ENCODE peak calls at places on chromosome 19, in six cellular contexts. One of them, this sample, is unnamed.

GRCh38 chr19:19402656-19403372 is 2.7 kb upstream of the GATAD2A start:
- DNase-seq in Caco-2: no peak
- DNase-seq in skeletal muscle cell: no peak
- DNase-seq in breast epithelium: no peak
- DNase-seq in tibial nerve: no peak
- DNase-seq in left ventricle myocardium inferior: no peak
- DNase-seq in this sample: no peak

GRCh38 chr19:39030854-39031367 is 1.4 kb downstream of the FBXO27 start:
- DNase-seq in Caco-2: no peak
- DNase-seq in skeletal muscle cell: no peak
- DNase-seq in breast epithelium: no peak
- DNase-seq in tibial nerve: no peak
- DNase-seq in left ventricle myocardium inferior: no peak
- DNase-seq in this sample: no peak

GRCh38 chr19:47124937-47125668 is 5.5 kb upstream of the SAE1 start:
- DNase-seq in Caco-2: peak; percentile 66
- DNase-seq in skeletal muscle cell: no peak
- DNase-seq in breast epithelium: no peak
- DNase-seq in tibial nerve: no peak
- DNase-seq in left ventricle myocardium inferior: no peak
- DNase-seq in this sample: no peak

GRCh38 chr19:11931051-11931450 is 6.1 kb downstream of the ZNF700 start:
- DNase-seq in Caco-2: no peak
- DNase-seq in skeletal muscle cell: no peak
- DNase-seq in breast epithelium: no peak
- DNase-seq in tibial nerve: peak; percentile 16
- DNase-seq in left ventricle myocardium inferior: no peak
- DNase-seq in this sample: no peak

GRCh38 chr19:17073869-17074627 is 1.2 kb downstream of the HAUS8 start:
- DNase-seq in Caco-2: no peak
- DNase-seq in skeletal muscle cell: no peak
- DNase-seq in breast epithelium: no peak
- DNase-seq in tibial nerve: no peak
- DNase-seq in left ventricle myocardium inferior: no peak
- DNase-seq in this sample: no peak

GRCh38 chr19:17103177-17103576 is 27.6 kb downstream of the MYO9B start:
- DNase-seq in Caco-2: no peak
- DNase-seq in skeletal muscle cell: no peak
- DNase-seq in breast epithelium: no peak
- DNase-seq in tibial nerve: no peak
- DNase-seq in left ventricle myocardium inferior: no peak
- DNase-seq in this sample: no peak

GRCh38 chr19:8526345-8527062 is 12.5 kb upstream of the ZNF414 start:
- DNase-seq in Caco-2: peak; percentile 94
- DNase-seq in skeletal muscle cell: peak; percentile 66
- DNase-seq in breast epithelium: peak; percentile 94
- DNase-seq in tibial nerve: peak; percentile 91
- DNase-seq in left ventricle myocardium inferior: peak; percentile 90
- DNase-seq in this sample: peak; percentile 90

GRCh38 chr19:6611441-6611852 is 20.5 kb upstream of the CD70 start:
- DNase-seq in Caco-2: no peak
- DNase-seq in skeletal muscle cell: peak; percentile 26
- DNase-seq in breast epithelium: no peak
- DNase-seq in tibial nerve: no peak
- DNase-seq in left ventricle myocardium inferior: no peak
- DNase-seq in this sample: no peak

GRCh38 chr19:51064534-51065220 is at the start of gene KLK13:
- DNase-seq in Caco-2: no peak
- DNase-seq in skeletal muscle cell: no peak
- DNase-seq in breast epithelium: no peak
- DNase-seq in tibial nerve: no peak
- DNase-seq in left ventricle myocardium inferior: peak; percentile 34
- DNase-seq in this sample: no peak

DNA sequence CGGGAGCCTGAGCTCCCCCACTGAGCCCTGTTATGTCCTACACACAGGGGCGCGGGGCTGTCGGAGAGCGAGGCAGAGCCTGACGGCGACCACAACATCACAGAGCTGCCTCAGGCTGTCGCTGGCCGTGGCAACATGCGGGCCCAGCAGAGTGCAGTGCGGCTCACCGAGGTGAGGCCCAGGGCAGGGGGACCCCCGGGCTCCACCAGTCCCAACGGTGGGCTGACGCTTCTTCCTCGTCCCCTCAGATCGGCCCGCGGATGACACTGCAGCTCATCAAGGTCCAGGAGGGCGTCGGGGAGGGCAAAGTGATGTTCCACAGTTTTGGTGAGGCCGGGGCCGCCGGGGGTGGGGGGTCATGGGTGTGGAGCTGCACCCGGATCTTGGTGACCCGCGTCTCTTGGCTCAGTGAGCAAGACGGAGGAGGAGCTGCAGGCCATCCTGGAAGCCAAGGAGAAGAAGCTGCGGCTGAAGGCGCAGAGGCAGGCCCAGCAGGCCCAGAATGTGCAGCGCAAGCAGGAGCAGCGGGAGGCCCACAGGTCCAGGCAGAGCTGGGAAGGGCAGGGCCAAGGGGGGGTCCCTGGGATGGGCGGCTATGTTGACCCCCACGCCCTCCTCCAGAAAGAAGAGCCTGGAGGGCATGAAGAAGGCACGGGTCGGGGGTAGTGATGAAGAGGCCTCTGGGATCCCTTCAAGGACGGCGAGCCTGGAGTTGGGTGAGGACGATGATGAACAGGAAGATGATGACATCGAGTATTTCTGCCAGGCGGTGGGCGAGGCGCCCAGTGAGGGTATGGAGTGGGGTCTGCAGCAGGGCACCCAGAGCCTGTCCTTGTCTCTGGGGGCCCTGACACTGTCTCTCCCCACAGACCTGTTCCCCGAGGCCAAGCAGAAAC is 1.2 kb upstream of the P2RY11 start:
- DNase-seq in Caco-2: no peak
- DNase-seq in skeletal muscle cell: no peak
- DNase-seq in breast epithelium: no peak
- DNase-seq in tibial nerve: no peak
- DNase-seq in left ventricle myocardium inferior: no peak
- DNase-seq in this sample: no peak
- H3K4me3 ChIP-seq in Caco-2: no peak overlapping the region
- H3K4me3 ChIP-seq in skeletal muscle cell: no peak overlapping the region
- H3K4me3 ChIP-seq in breast epithelium: no peak overlapping the region
- H3K4me3 ChIP-seq in tibial nerve: no peak overlapping the region
- H3K4me3 ChIP-seq in left ventricle myocardium inferior: no peak overlapping the region
- H3K4me3 ChIP-seq in this sample: no peak overlapping the region

GRCh38 chr19:53193534-53194222 is 520 bp upstream of the ZNF665 start:
- DNase-seq in Caco-2: no peak
- DNase-seq in skeletal muscle cell: no peak
- DNase-seq in breast epithelium: no peak
- DNase-seq in tibial nerve: no peak
- DNase-seq in left ventricle myocardium inferior: no peak
- DNase-seq in this sample: no peak
- H3K4me3 ChIP-seq in Caco-2: peak overlapping the region; percentile 55
- H3K4me3 ChIP-seq in skeletal muscle cell: peak overlapping the region; percentile 38
- H3K4me3 ChIP-seq in breast epithelium: peak overlapping the region; percentile 80
- H3K4me3 ChIP-seq in tibial nerve: peak overlapping the region; percentile 36
- H3K4me3 ChIP-seq in left ventricle myocardium inferior: peak overlapping the region; percentile 89
- H3K4me3 ChIP-seq in this sample: peak overlapping the region; percentile 94

DNA sequence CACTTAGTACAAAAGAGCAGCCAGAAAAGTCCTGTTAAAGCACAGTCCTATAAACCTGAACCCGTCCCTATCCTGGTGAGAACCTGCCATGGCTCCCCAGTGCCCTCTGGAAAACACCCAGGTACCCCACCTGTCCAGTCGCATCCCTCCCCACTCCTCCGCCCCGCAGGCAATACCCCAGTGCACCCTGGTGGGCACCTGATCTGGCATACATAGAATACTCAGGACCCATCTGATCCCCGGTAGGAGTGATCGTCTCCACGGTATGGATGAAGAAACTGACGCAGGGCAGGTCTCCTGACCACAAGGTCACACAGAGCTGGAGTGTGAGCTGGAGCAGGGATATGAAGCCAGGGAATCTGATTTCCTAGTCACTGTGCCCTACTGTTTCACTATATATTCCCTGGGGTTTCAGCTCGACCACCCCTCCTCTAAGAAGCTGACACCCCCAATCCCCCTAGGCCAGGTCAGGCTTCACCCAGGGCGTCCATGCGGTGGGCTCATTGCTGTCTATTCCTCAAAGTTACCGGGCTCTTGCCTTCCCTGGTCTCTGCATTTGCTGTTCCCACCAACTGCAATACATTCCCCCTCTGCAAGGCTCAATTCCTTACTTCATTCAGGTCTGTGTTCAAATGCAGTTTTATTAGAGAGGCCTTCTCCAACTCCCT is 12.6 kb downstream of the FBXO46 start:
- DNase-seq in Caco-2: peak; percentile 48
- DNase-seq in skeletal muscle cell: no peak
- DNase-seq in breast epithelium: no peak
- DNase-seq in tibial nerve: no peak
- DNase-seq in left ventricle myocardium inferior: no peak
- DNase-seq in this sample: peak; percentile 81
- H3K4me3 ChIP-seq in Caco-2: peak overlapping the region; percentile 36
- H3K4me3 ChIP-seq in skeletal muscle cell: peak overlapping the region; percentile 92
- H3K4me3 ChIP-seq in breast epithelium: peak overlapping the region; percentile 84
- H3K4me3 ChIP-seq in tibial nerve: peak overlapping the region; percentile 75
- H3K4me3 ChIP-seq in left ventricle myocardium inferior: peak overlapping the region; percentile 75
- H3K4me3 ChIP-seq in this sample: peak overlapping the region; percentile 70

GRCh38 chr19:21841081-21841783 is 5.2 kb upstream of the ZNF43 start:
- DNase-seq in Caco-2: no peak
- DNase-seq in skeletal muscle cell: no peak
- DNase-seq in breast epithelium: no peak
- DNase-seq in tibial nerve: no peak
- DNase-seq in left ventricle myocardium inferior: no peak
- DNase-seq in this sample: no peak

GRCh38 chr19:21843081-21843480 is 7.1 kb upstream of the ZNF43 start:
- DNase-seq in Caco-2: no peak
- DNase-seq in skeletal muscle cell: no peak
- DNase-seq in breast epithelium: no peak
- DNase-seq in tibial nerve: no peak
- DNase-seq in left ventricle myocardium inferior: no peak
- DNase-seq in this sample: no peak

GRCh38 chr19:21838646-21839045 is 2.7 kb upstream of the ZNF43 start:
- DNase-seq in Caco-2: no peak
- DNase-seq in skeletal muscle cell: no peak
- DNase-seq in breast epithelium: no peak
- DNase-seq in tibial nerve: no peak
- DNase-seq in left ventricle myocardium inferior: no peak
- DNase-seq in this sample: no peak

GRCh38 chr19:21839966-21840365 is 4.0 kb upstream of the ZNF43 start:
- DNase-seq in Caco-2: no peak
- DNase-seq in skeletal muscle cell: no peak
- DNase-seq in breast epithelium: no peak
- DNase-seq in tibial nerve: no peak
- DNase-seq in left ventricle myocardium inferior: no peak
- DNase-seq in this sample: no peak

DNA sequence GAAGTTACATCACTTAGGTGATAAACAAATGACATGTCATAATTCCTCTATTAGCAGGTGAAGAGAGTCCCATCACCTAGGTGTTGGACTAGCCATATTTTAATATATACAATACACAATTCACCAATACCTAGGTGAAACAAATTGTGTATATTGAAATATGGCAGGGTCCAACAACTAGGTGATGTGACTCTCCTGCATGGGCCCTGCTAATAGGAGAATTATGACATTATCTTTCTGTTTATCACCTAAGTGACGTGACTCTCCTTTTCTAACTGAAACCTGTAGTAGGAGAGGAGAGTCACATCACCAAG is 5.8 kb upstream of the ZNF43 start:
- DNase-seq in Caco-2: no peak
- DNase-seq in skeletal muscle cell: no peak
- DNase-seq in breast epithelium: no peak
- DNase-seq in tibial nerve: no peak
- DNase-seq in left ventricle myocardium inferior: no peak
- DNase-seq in this sample: no peak
- H3K4me3 ChIP-seq in Caco-2: no peak overlapping the region
- H3K4me3 ChIP-seq in skeletal muscle cell: no peak overlapping the region
- H3K4me3 ChIP-seq in breast epithelium: no peak overlapping the region
- H3K4me3 ChIP-seq in tibial nerve: no peak overlapping the region
- H3K4me3 ChIP-seq in left ventricle myocardium inferior: no peak overlapping the region
- H3K4me3 ChIP-seq in this sample: no peak overlapping the region

GRCh38 chr19:3968556-3969434 is 2.1 kb downstream of the DAPK3 start:
- DNase-seq in Caco-2: peak; percentile 95
- DNase-seq in skeletal muscle cell: peak; percentile 97
- DNase-seq in breast epithelium: peak; percentile 88
- DNase-seq in tibial nerve: peak; percentile 86
- DNase-seq in left ventricle myocardium inferior: peak; percentile 91
- DNase-seq in this sample: peak; percentile 96
- H3K4me3 ChIP-seq in Caco-2: no peak overlapping the region
- H3K4me3 ChIP-seq in skeletal muscle cell: peak overlapping the region; percentile 89
- H3K4me3 ChIP-seq in breast epithelium: peak overlapping the region; percentile 82
- H3K4me3 ChIP-seq in tibial nerve: no peak overlapping the region
- H3K4me3 ChIP-seq in left ventricle myocardium inferior: peak overlapping the region; percentile 99
- H3K4me3 ChIP-seq in this sample: peak overlapping the region; percentile 99

GRCh38 chr19:1309977-1310852 is 24.5 kb downstream of the EFNA2 start:
- DNase-seq in Caco-2: no peak
- DNase-seq in skeletal muscle cell: no peak
- DNase-seq in breast epithelium: no peak
- DNase-seq in tibial nerve: no peak
- DNase-seq in left ventricle myocardium inferior: no peak
- DNase-seq in this sample: no peak
- H3K4me3 ChIP-seq in Caco-2: no peak overlapping the region
- H3K4me3 ChIP-seq in skeletal muscle cell: no peak overlapping the region
- H3K4me3 ChIP-seq in breast epithelium: no peak overlapping the region
- H3K4me3 ChIP-seq in tibial nerve: no peak overlapping the region
- H3K4me3 ChIP-seq in left ventricle myocardium inferior: no peak overlapping the region
- H3K4me3 ChIP-seq in this sample: no peak overlapping the region